ENCODE peak calls at places on chromosomes 3 and 15, in six cellular contexts. F, M, C, P, T and K are unnamed samples.

GRCh38 chr15:72285927-72286516 is 13.7 kb upstream of the PARP6 start:
- DNase-seq in C (peak; percentile 72), M (no peak), F (peak; percentile 25), T (peak; percentile 65), P (peak; percentile 72), K (no peak)

GRCh38 chr3:48157950-48158376 is 30.3 kb downstream of the CDC25A start:
- DNase-seq in F (peak; percentile 61), T (no peak), P (peak; percentile 87), C (peak; percentile 74), M (peak; percentile 77), K (no peak)

GRCh38 chr3:127483902-127484591 is 106.5 kb downstream of the TPRA1 start:
- DNase-seq in P (peak; percentile 39), M (peak; percentile 3), F (no peak), C (peak; percentile 9), T (no peak), K (no peak)

GRCh38 chr15:79164465-79164864 is 73.9 kb upstream of the RASGRF1 start:
- DNase-seq in M (no peak), F (no peak), C (no peak), P (no peak), T (no peak), K (no peak)

GRCh38 chr15:58330468-58330793 is 101.4 kb upstream of the LIPC start:
- DNase-seq in M (no peak), F (no peak), T (no peak), P (no peak), C (no peak), K (no peak)

GRCh38 chr15:77837649-77838025 is 204.9 kb upstream of the LINGO1 start:
- DNase-seq in F (no peak), C (peak; percentile 22), T (no peak), P (no peak), M (no peak), K (no peak)

GRCh38 chr3:150495563-150496168 is 50.6 kb downstream of the SERP1 start:
- DNase-seq in F (no peak), P (no peak), T (no peak), M (no peak), C (no peak), K (no peak)

GRCh38 chr3:178001670-178002101 is 534.5 kb upstream of the KCNMB2 start:
- DNase-seq in T (no peak), M (no peak), F (no peak), C (no peak), P (no peak), K (no peak)

GRCh38 chr3:61571516-61572336 is 10.4 kb downstream of the PTPRG start:
- DNase-seq in F (no peak), M (no peak), T (no peak), C (no peak), P (peak; percentile 39), K (no peak)

GRCh38 chr15:83973816-83974215 is 261.8 kb upstream of the GOLGA6L4 start:
- DNase-seq in M (no peak), T (no peak), F (no peak), C (no peak), P (no peak), K (no peak)

GRCh38 chr3:155656466-155656865 is 88.4 kb downstream of the PLCH1 start:
- DNase-seq in C (no peak), P (no peak), T (no peak), M (no peak), F (no peak), K (no peak)

GRCh38 chr3:149375164-149375823 is 2.2 kb downstream of the TM4SF1 start:
- DNase-seq in F (no peak), P (no peak), T (no peak), M (no peak), C (no peak), K (no peak)

GRCh38 chr3:33186524-33187367 is 31.9 kb downstream of the SUSD5 start:
- DNase-seq in P (no peak), T (no peak), M (no peak), C (no peak), F (no peak), K (no peak)

GRCh38 chr3:39065197-39065596 is 13.4 kb downstream of the WDR48 start:
- DNase-seq in P (no peak), F (no peak), C (peak; percentile 63), T (no peak), M (no peak), K (no peak)

GRCh38 chr15:70320077-70320830 is 222.5 kb upstream of the TLE3 start:
- DNase-seq in M (no peak), T (no peak), C (no peak), P (no peak), F (no peak), K (no peak)

GRCh38 chr15:79371581-79371980 is 60.6 kb upstream of the MINAR1 start:
- DNase-seq in M (no peak), F (no peak), T (no peak), C (no peak), P (no peak), K (no peak)

GRCh38 chr3:10371789-10372188 is 50.9 kb upstream of the SEC13 start:
- DNase-seq in T (no peak), F (no peak), M (no peak), C (no peak), P (no peak), K (no peak)

GRCh38 chr3:99016452-99016851 is 115.0 kb upstream of the DCBLD2 start:
- DNase-seq in F (no peak), C (no peak), M (no peak), P (no peak), T (no peak), K (no peak)

GRCh38 chr3:149559525-149559924 is 85.0 kb downstream of the TM4SF4 start:
- DNase-seq in F (no peak), M (no peak), T (no peak), C (no peak), P (no peak), K (no peak)

GRCh38 chr15:60000824-60001641 is 3.1 kb upstream of the FOXB1 start:
- DNase-seq in C (no peak), F (no peak), M (no peak), T (no peak), P (no peak), K (no peak)

GRCh38 chr15:62883938-62884479 is 158.5 kb upstream of the TPM1 start:
- DNase-seq in T (no peak), C (no peak), P (no peak), M (no peak), F (no peak), K (no peak)

GRCh38 chr3:188904670-188905069 is 267.1 kb upstream of the TPRG1 start:
- DNase-seq in P (no peak), C (no peak), T (no peak), M (no peak), F (no peak), K (no peak)

GRCh38 chr15:98901438-98901837 is 106.2 kb downstream of the PGPEP1L start:
- DNase-seq in C (no peak), M (no peak), T (no peak), F (no peak), P (no peak), K (no peak)

GRCh38 chr3:11553436-11554235 is 90.1 kb downstream of the VGLL4 start:
- DNase-seq in F (peak; percentile 45), M (peak; percentile 79), C (no peak), P (no peak), T (no peak), K (no peak)
- H3K4me1 ChIP-seq in F (peaks cover 79% of the 10 kb centered on the region), M (peaks cover 35% of the 10 kb centered on the region), C (no peaks in the 10 kb centered on the region), P (no peaks in the 10 kb centered on the region), T (peaks cover 15% of the 10 kb centered on the region), K (peaks cover 58% of the 10 kb centered on the region)

GRCh38 chr3:23344886-23345285 is 141.8 kb downstream of the UBE2E2 start:
- DNase-seq in M (no peak), F (no peak), C (no peak), P (no peak), T (no peak), K (no peak)
- H3K4me1 ChIP-seq in M (peaks cover 1% of the 10 kb centered on the region), F (no peaks in the 10 kb centered on the region), C (no peaks in the 10 kb centered on the region), P (no peaks in the 10 kb centered on the region), T (peaks cover 5% of the 10 kb centered on the region), K (no peaks in the 10 kb centered on the region)

GRCh38 chr3:111768571-111769100 is 90.4 kb upstream of the PHLDB2 start:
- DNase-seq in C (no peak), F (no peak), M (no peak), P (no peak), T (no peak), K (no peak)
- H3K4me1 ChIP-seq in C (no peaks in the 10 kb centered on the region), F (peaks cover 47% of the 10 kb centered on the region), M (peaks cover 1% of the 10 kb centered on the region), P (no peaks in the 10 kb centered on the region), T (peaks cover 19% of the 10 kb centered on the region), K (peaks cover 38% of the 10 kb centered on the region)

DNA sequence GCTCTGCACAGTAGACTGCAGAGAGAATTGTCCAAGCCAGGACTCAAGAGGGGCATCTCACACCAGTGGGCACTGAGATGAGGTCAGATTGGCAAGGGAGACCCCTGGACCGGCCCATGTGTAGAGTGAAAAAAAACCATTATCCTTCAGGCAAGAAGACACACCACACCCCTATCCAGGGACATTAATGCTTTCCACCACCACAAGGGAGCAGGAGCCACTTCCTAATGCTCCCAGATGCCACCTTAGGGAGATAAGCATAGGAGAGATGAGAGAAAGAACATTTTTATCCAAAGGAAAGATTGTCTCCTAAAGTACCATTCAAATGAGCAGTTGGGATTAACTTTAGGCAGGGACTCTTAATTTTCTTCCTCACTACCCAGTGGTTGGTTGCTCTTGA is 109.6 kb upstream of the PTX3 start:
- DNase-seq in M (no peak), F (no peak), C (no peak), T (no peak), P (no peak), K (no peak)
- H3K4me1 ChIP-seq in M (no peaks in the 10 kb centered on the region), F (no peaks in the 10 kb centered on the region), C (no peaks in the 10 kb centered on the region), T (no peaks in the 10 kb centered on the region), P (no peaks in the 10 kb centered on the region), K (no peaks in the 10 kb centered on the region)

GRCh38 chr3:172266103-172266502 is 182.2 kb downstream of the GHSR start:
- DNase-seq in C (no peak), M (no peak), T (no peak), P (no peak), F (no peak), K (no peak)
- H3K4me1 ChIP-seq in C (peaks cover 6% of the 10 kb centered on the region), M (peaks cover 19% of the 10 kb centered on the region), T (no peaks in the 10 kb centered on the region), P (no peaks in the 10 kb centered on the region), F (peaks cover 50% of the 10 kb centered on the region), K (no peaks in the 10 kb centered on the region)

GRCh38 chr3:58331593-58332152 is 1.0 kb upstream of the PXK start:
- DNase-seq in F (no peak), C (no peak), T (no peak), P (no peak), M (no peak), K (no peak)
- H3K4me1 ChIP-seq in F (peaks cover 39% of the 10 kb centered on the region), C (no peaks in the 10 kb centered on the region), T (no peaks in the 10 kb centered on the region), P (no peaks in the 10 kb centered on the region), M (peaks cover 5% of the 10 kb centered on the region), K (peaks cover 8% of the 10 kb centered on the region)

DNA sequence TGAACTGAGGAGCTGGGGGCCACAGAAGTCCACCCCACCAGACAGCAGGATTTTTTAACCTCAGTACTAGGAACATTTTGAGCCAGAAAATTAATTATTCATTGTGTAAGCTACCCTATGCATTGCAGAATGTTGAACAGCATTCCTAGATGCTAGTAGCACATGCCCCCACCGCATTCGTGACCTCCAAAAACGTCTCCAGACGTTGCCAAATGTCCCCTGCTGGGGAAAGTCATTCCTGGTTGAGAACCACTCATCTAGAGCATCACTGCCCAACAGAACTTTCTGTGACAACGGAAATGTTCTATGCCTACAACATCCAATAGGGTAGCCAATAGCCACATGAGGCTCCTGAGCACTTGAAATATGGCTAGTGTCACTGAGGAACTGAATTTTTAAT is 333.5 kb downstream of the FOXP1 start:
- DNase-seq in M (no peak), C (no peak), T (no peak), F (no peak), P (no peak), K (no peak)
- H3K4me1 ChIP-seq in M (peaks cover 11% of the 10 kb centered on the region), C (peaks cover 12% of the 10 kb centered on the region), T (peaks cover 41% of the 10 kb centered on the region), F (peaks cover 73% of the 10 kb centered on the region), P (peaks cover 16% of the 10 kb centered on the region), K (peaks cover 5% of the 10 kb centered on the region)